ENCODE peak calls at places on chromosomes 7 and 10, in ten cellular contexts. F, K, J, V, M, X, C, I, W and D are unnamed samples.

GRCh38 chr10:106189254-106189653 is 975.3 kb downstream of the SORCS1 start:
- DNase-seq in F (peak; percentile 23), K (peak; percentile 64), J (no peak), V (no peak), M (no peak), X (no peak), C (peak; percentile 12), I (peak; percentile 16), W (no peak), D (no peak)

GRCh38 chr10:26879744-26880143 is 19.0 kb upstream of the ABI1 start:
- DNase-seq in F (no peak), K (peak; percentile 70), J (no peak), V (no peak), M (peak; percentile 13), X (no peak), C (no peak), I (no peak), W (no peak), D (no peak)

GRCh38 chr10:26890956-26891355 is 30.2 kb upstream of the ABI1 start:
- DNase-seq in F (peak; percentile 77), K (peak; percentile 70), J (peak; percentile 7), V (no peak), M (peak; percentile 8), X (peak; percentile 45), C (peak; percentile 36), I (peak; percentile 31), W (peak; percentile 10), D (peak; percentile 12)

GRCh38 chr10:96254976-96255375 is 16.4 kb downstream of the BLNK start:
- DNase-seq in F (no peak), K (no peak), J (no peak), V (no peak), M (no peak), X (no peak), C (no peak), I (no peak), W (no peak), D (no peak)

GRCh38 chr7:39661960-39662359 is 38.6 kb downstream of the RALA start:
- DNase-seq in F (no peak), K (no peak), J (no peak), V (no peak), M (no peak), X (no peak), C (no peak), I (no peak), W (no peak), D (no peak)

GRCh38 chr7:22223841-22224240 is 133.1 kb downstream of the RAPGEF5 start:
- DNase-seq in F (no peak), K (no peak), J (no peak), V (no peak), M (no peak), X (no peak), C (no peak), I (no peak), W (no peak), D (no peak)

GRCh38 chr10:103695584-103696005 is 159.8 kb downstream of the SH3PXD2A start:
- DNase-seq in F (no peak), K (peak; percentile 43), J (no peak), V (peak; percentile 79), M (no peak), X (no peak), C (no peak), I (peak; percentile 85), W (peak; percentile 53), D (peak; percentile 72)

GRCh38 chr7:45215611-45216062 is 58.0 kb downstream of the RAMP3 start:
- DNase-seq in F (no peak), K (no peak), J (no peak), V (no peak), M (no peak), X (no peak), C (no peak), I (no peak), W (no peak), D (no peak)

GRCh38 chr10:59575269-59575668 is 134.4 kb downstream of the SLC16A9 start:
- DNase-seq in F (no peak), K (no peak), J (peak; percentile 7), V (no peak), M (no peak), X (no peak), C (no peak), I (no peak), W (no peak), D (no peak)

GRCh38 chr7:38339953-38340819 is 66.8 kb upstream of the TARP start:
- DNase-seq in F (no peak), K (no peak), J (no peak), V (no peak), M (no peak), X (no peak), C (no peak), I (no peak), W (no peak), D (no peak)

GRCh38 chr7:43313628-43314378 is 201.4 kb downstream of the HECW1 start:
- DNase-seq in F (no peak), K (no peak), J (no peak), V (no peak), M (no peak), X (no peak), C (no peak), I (no peak), W (no peak), D (no peak)

GRCh38 chr10:127033569-127034175 is 128.4 kb downstream of the DOCK1 start:
- DNase-seq in F (no peak), K (no peak), J (no peak), V (no peak), M (no peak), X (no peak), C (no peak), I (no peak), W (no peak), D (no peak)

GRCh38 chr7:24005517-24005916 is 278.5 kb upstream of the NPY start:
- DNase-seq in F (no peak), K (no peak), J (no peak), V (no peak), M (no peak), X (no peak), C (no peak), I (no peak), W (no peak), D (no peak)

GRCh38 chr7:70698219-70698832 is 433.6 kb upstream of the GALNT17 start:
- DNase-seq in F (peak; percentile 11), K (peak; percentile 22), J (no peak), V (no peak), M (peak; percentile 19), X (no peak), C (peak; percentile 64), I (peak; percentile 79), W (peak; percentile 57), D (peak; percentile 58)

GRCh38 chr7:28078036-28078901 is 102.3 kb downstream of the JAZF1 start:
- DNase-seq in F (peak; percentile 58), K (peak; percentile 55), J (no peak), V (no peak), M (no peak), X (no peak), C (peak; percentile 49), I (peak; percentile 52), W (peak; percentile 54), D (no peak)